ENCODE peak calls at places on chromosomes 2 and 18, in four cellular contexts. I is posterior cingulate gyrus; U is HuH-7.5; F is stimulated activated CD8-positive, alpha-beta memory T cell treated with anti-CD3 and anti-CD28 coated beads, Interleukin-15, amount 100 ng/mL, for 24 hours. O is an unnamed sample.

GRCh38 chr2:178836807-178837206 is 29.6 kb upstream of the TTN start:
- DNase-seq in I (no peak), U (no peak), F (no peak), O (no peak)

GRCh38 chr2:151637284-151637781 is 96.9 kb downstream of the NEB start:
- DNase-seq in I (no peak), U (no peak), F (peak; percentile 8), O (peak; percentile 50)

GRCh38 chr2:119248311-119248710 is 24.7 kb downstream of the STEAP3 start:
- DNase-seq in I (no peak), U (no peak), F (no peak), O (no peak)

GRCh38 chr2:165660361-165660760 is 133.7 kb downstream of the GALNT3 start:
- DNase-seq in I (no peak), U (no peak), F (no peak), O (no peak)

GRCh38 chr18:51952844-51953243 is 387.2 kb upstream of the DCC start:
- DNase-seq in I (no peak), U (no peak), F (no peak), O (no peak)

GRCh38 chr2:160411167-160411566 is 82.4 kb downstream of the RBMS1 start:
- DNase-seq in I (no peak), U (no peak), F (no peak), O (peak; percentile 47)

GRCh38 chr2:169173876-169174275 is 104.5 kb downstream of the DHRS9 start:
- DNase-seq in I (peak; percentile 38), U (no peak), F (no peak), O (no peak)

GRCh38 chr2:171244466-171244969 is 83.8 kb upstream of the TLK1 start:
- DNase-seq in I (no peak), U (no peak), F (no peak), O (no peak)

GRCh38 chr18:49812321-49813070 is 837 bp downstream of the ACAA2 start:
- DNase-seq in I (no peak), U (no peak), F (no peak), O (no peak)

GRCh38 chr2:230865766-230866703 is 1.3 kb downstream of the ITM2C start:
- DNase-seq in I (peak; percentile 66), U (peak; percentile 67), F (no peak), O (no peak)

GRCh38 chr2:20033341-20033740 is 18.1 kb downstream of the LAPTM4A start:
- DNase-seq in I (no peak), U (no peak), F (no peak), O (no peak)

GRCh38 chr2:100731535-100731981 is 88.4 kb upstream of the NPAS2 start:
- DNase-seq in I (no peak), U (no peak), F (no peak), O (no peak)